ENCODE peak calls at places on chromosomes 12 and 14, in five cellular contexts. B is CD4-positive, alpha-beta T cell; R is A549; N is lung; G is heart right ventricle. P is an unnamed sample.
A peak's percentile ranks its signal among the peaks of the same experiment; 100 is the strongest.

GRCh38 chr14:76922599-76922998 is 96.4 kb downstream of the LRRC74A start:
- DNase-seq in B (no peak), R (no peak), N (no peak), G (no peak), P (no peak)

GRCh38 chr12:128259556-128260070 is 7.4 kb upstream of the TMEM132C start:
- DNase-seq in B (no peak), R (peak; percentile 14), N (no peak), G (no peak), P (no peak)

GRCh38 chr14:20093442-20093841 is 17.1 kb upstream of the OR4K17 start:
- DNase-seq in B (no peak), R (no peak), N (no peak), G (no peak), P (no peak)

GRCh38 chr12:96258451-96258933 is 64.3 kb downstream of the ELK3 start:
- DNase-seq in B (no peak), R (no peak), N (no peak), G (peak; percentile 89), P (no peak)

GRCh38 chr12:72178871-72179270 is 93.3 kb upstream of the TRHDE start:
- DNase-seq in B (no peak), R (no peak), N (no peak), G (no peak), P (no peak)

GRCh38 chr12:22312336-22312735 is 22.2 kb downstream of the ST8SIA1 start:
- DNase-seq in B (no peak), R (peak; percentile 52), N (no peak), G (peak; percentile 51), P (no peak)

GRCh38 chr14:49959822-49960408 is 67.0 kb downstream of the ARF6 start:
- DNase-seq in B (no peak), R (no peak), N (no peak), G (no peak), P (peak; percentile 19)

GRCh38 chr12:53231859-53232640 is at the start of gene RARG:
- DNase-seq in B (peak; percentile 66), R (peak; percentile 76), N (peak; percentile 74), G (no peak), P (no peak)

GRCh38 chr12:34406996-34407300 is 384.7 kb downstream of the ALG10 start:
- DNase-seq in B (peak; percentile 19), R (no peak), N (peak; percentile 25), G (no peak), P (peak; percentile 20)

GRCh38 chr14:95769976-95770375 is 56.1 kb upstream of the TCL1A start:
- DNase-seq in B (no peak), R (no peak), N (no peak), G (no peak), P (no peak)

GRCh38 chr12:105561981-105562726 is 231.7 kb downstream of the C12orf75 start:
- DNase-seq in B (no peak), R (peak; percentile 89), N (peak; percentile 31), G (peak; percentile 15), P (peak; percentile 74)

GRCh38 chr12:46886541-46887041 is 60.8 kb upstream of the SLC38A4 start:
- DNase-seq in B (no peak), R (no peak), N (no peak), G (no peak), P (no peak)

GRCh38 chr14:49946320-49947141 is 53.6 kb downstream of the ARF6 start:
- DNase-seq in B (no peak), R (peak; percentile 76), N (no peak), G (peak; percentile 26), P (no peak)

GRCh38 chr12:14601692-14602091 is 34.0 kb upstream of the PLBD1 start:
- DNase-seq in B (no peak), R (no peak), N (no peak), G (no peak), P (no peak)

GRCh38 chr12:80412343-80412953 is 31.6 kb upstream of the PTPRQ start:
- DNase-seq in B (no peak), R (peak; percentile 65), N (no peak), G (peak; percentile 8), P (no peak)

GRCh38 chr12:53174881-53175491 is 5.5 kb upstream of the ZNF740 start:
- DNase-seq in B (no peak), R (peak; percentile 94), N (no peak), G (no peak), P (no peak)

GRCh38 chr14:35821546-35822411 is 4.4 kb upstream of the BRMS1L start:
- DNase-seq in B (no peak), R (peak; percentile 58), N (no peak), G (no peak), P (no peak)

GRCh38 chr12:55974308-55974724 is 438 bp downstream of the RAB5B start:
- DNase-seq in B (no peak), R (peak; percentile 56), N (peak; percentile 61), G (no peak), P (no peak)

GRCh38 chr14:100592972-100593371 is 5.8 kb upstream of the BEGAIN start:
- DNase-seq in B (no peak), R (no peak), N (no peak), G (no peak), P (no peak)

GRCh38 chr12:98449601-98450000 is 65.8 kb upstream of the TMPO start:
- DNase-seq in B (no peak), R (no peak), N (no peak), G (no peak), P (no peak)

GRCh38 chr12:108694812-108695278 is 36.5 kb downstream of the CORO1C start:
- DNase-seq in B (no peak), R (no peak), N (no peak), G (no peak), P (no peak)

GRCh38 chr12:121778567-121779421 is 14.7 kb downstream of the RHOF start:
- DNase-seq in B (no peak), R (no peak), N (no peak), G (no peak), P (no peak)

GRCh38 chr14:91258021-91258618 is 13.6 kb upstream of the GPR68 start:
- DNase-seq in B (no peak), R (peak; percentile 20), N (no peak), G (no peak), P (peak; percentile 92)

DNA sequence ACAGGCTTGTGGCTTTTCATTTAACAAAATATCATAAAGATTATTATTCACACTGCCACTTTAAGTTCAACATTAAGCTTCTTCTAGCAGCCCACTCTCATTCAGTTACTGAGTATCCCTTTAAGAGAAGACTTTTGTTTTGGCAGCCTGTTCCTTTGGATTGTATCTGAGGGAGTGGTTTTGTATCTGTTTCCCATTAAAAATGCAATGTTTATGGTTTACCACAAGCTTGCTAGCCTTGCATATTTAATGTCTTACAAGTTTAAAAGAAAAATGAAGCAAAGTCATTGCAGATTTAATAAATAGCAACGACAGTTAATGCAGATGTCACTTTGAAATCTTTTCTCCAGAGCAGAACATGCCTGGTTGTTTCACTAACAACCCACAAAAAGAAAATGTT is 2.0 kb downstream of the DCN start:
- DNase-seq in B (no peak), R (no peak), N (no peak), G (peak; percentile 20), P (no peak)
- H3K27ac ChIP-seq in B (no peak overlapping the region), R (no peak overlapping the region), N (no peak overlapping the region), G (peak overlapping the region; percentile 84), P (no peak overlapping the region)

DNA sequence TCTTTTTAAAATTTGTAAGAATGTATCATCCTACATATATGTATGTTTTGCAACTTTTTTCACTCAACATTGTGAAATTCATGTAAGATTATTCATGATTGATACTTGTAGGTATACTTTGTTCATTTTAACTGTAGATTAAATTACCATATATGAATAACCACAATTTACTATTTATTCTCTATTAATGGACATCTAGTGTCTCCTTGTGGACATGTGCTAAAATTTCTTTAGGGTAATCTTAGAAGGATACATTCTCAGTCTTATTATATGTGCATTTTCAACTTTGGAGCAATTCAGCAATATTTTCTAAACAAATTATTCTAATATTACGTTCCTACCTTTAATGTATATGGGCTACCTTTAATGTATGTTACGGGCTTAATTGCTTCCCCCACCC is 192.4 kb downstream of the FUT8 start:
- DNase-seq in B (no peak), R (peak; percentile 4), N (no peak), G (no peak), P (no peak)
- TF ChIP-seq CTCF in B (no peak), R (peak; percentile 24), N (no peak), G (no peak), P (peak; percentile 68)

GRCh38 chr14:55383541-55384140 is 28.0 kb downstream of the ATG14 start:
- DNase-seq in B (no peak), R (no peak), N (no peak), G (no peak), P (no peak)

GRCh38 chr14:55384536-55384935 is 27.1 kb downstream of the ATG14 start:
- DNase-seq in B (no peak), R (no peak), N (no peak), G (no peak), P (no peak)

GRCh38 chr14:55388160-55388559 is 23.5 kb downstream of the ATG14 start:
- DNase-seq in B (no peak), R (no peak), N (no peak), G (no peak), P (no peak)

GRCh38 chr14:55389330-55389729 is 22.3 kb downstream of the ATG14 start:
- DNase-seq in B (no peak), R (no peak), N (no peak), G (no peak), P (no peak)

DNA sequence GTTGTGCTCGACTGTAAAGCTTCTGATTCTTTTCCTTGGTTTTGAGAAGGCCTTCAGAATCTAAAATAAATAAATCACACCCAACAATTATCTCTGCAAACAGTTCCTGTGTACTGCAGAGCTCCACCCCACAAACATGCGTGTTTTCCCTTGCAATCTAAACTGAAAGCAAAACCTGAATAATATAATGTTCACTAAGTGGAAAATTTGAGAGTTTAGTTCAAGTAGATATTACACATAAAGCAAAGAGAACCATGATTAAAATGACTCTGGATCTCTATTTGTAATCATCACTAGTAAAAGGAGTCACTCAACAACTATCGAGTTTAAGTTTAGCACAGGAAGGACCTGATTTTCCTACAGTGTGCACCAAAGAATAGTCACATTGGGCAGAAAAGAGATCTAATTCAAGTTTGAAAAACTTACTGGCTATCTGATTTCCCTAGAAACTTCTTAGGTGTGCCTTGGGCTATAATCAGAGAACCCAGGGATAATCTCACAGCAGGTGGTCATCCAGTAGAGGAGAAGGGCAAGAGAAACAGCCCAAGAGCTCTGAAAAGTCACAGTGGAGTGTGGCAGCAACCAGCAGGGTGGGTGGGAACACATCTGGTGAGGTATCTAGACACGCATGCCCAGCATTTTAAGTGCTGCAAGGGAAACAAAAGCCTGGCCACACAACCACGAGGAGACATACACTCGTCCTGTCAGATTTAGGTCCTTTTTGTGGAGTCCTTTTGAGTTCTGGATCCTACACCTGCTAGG is 25.4 kb downstream of the ATG14 start:
- DNase-seq in B (no peak), R (no peak), N (no peak), G (no peak), P (no peak)
- H3K27ac ChIP-seq in B (peak overlapping the region; percentile 18), R (no peak overlapping the region), N (peak overlapping the region; percentile 67), G (peak overlapping the region; percentile 73), P (peak overlapping the region; percentile 7)

DNA sequence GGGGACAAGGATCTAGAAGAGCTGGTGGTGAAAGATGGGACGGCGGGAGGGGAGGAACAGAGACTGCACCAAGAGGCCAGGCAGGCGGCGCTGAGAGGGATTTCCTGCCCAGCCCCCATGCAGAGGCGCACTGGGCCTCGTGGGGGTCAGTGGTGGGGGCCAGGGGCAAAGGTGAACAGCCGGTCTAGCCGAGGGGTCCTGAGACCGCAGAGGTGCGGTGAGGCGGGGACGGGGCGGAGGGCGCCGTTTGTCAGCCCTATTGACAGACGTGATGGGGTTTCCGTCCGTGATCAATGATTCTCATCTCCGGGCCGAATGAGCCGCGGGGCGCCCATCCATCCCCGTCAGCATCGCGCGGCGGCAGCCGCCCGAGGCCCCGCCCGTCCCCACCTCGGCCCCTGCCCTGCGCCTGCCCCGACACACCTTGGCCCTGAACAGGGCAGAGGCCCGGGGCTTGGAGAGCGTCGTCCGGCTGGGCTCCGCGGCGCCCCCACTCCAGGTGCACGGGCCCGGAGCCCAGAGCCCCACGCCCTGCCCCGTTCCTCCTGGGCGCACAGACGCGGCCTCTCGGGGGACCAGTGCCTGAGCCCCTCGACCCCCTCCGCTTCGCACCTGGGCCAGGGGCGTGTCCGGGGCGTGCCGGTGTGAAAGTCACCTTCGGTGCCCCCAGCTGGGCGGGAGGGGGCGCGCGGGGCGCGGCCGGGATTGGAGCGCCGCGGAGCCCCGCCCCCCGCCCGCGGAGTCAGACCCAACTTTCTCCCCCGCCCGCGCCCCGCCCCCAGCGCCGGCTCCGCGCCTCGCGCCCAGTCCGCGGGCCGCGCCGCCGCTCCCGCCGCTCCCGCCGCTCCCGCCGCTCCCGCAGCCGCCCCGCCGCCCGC is at the start of gene NXPH4:
- DNase-seq in B (peak; percentile 65), R (no peak), N (no peak), G (no peak), P (no peak)
- TF ChIP-seq CTCF in B (no peak), R (peak; percentile 21), N (no peak), G (no peak), P (no peak)